ENCODE peak calls at places on chromosomes 11 and 22, in five cellular contexts. M, Q, W, Y and E are unnamed samples. For H3K9me3, the result is how much of the 10 kb centered on the place peaks cover.

GRCh38 chr11:33478111-33478573 is 221.0 kb downstream of the HIPK3 start:
- DNase-seq in W (no peak), Y (no peak), M (peak), Q (no peak), E (no peak)

GRCh38 chr22:17627961-17628303 is 617 bp downstream of the ATP6V1E1 start:
- DNase-seq in Y (no peak), M (no peak), Q (peak), W (peak), E (no peak)

GRCh38 chr11:76678316-76678715 is 7.8 kb upstream of the LRRC32 start:
- DNase-seq in Q (no peak), Y (no peak), W (no peak), M (no peak), E (no peak)

GRCh38 chr11:16226245-16226644 is 130.1 kb downstream of the SOX6 start:
- DNase-seq in Y (peak), M (peak), W (no peak), Q (peak), E (peak)

GRCh38 chr22:43893266-43893665 is 1.5 kb upstream of the PNPLA5 start:
- DNase-seq in Y (no peak), M (no peak), Q (no peak), W (peak), E (no peak)

GRCh38 chr11:10385696-10386095 is 69.4 kb upstream of the AMPD3 start:
- DNase-seq in W (no peak), M (no peak), Q (peak), Y (peak), E (peak)

GRCh38 chr22:47457509-47458300 is 695.3 kb downstream of the TBC1D22A start:
- DNase-seq in W (no peak), Y (no peak), M (no peak), Q (no peak), E (no peak)

GRCh38 chr22:29799217-29799680 is 32.1 kb downstream of the UQCR10 start:
- DNase-seq in M (peak), W (peak), Q (peak), Y (peak), E (peak)

GRCh38 chr11:125952559-125952958 is 6.7 kb downstream of the VSIG10L2 start:
- DNase-seq in Y (no peak), W (no peak), M (no peak), Q (no peak), E (no peak)

GRCh38 chr11:65695459-65696241 is 16.4 kb upstream of the KAT5 start:
- DNase-seq in Q (no peak), W (no peak), M (peak), Y (peak), E (peak)

GRCh38 chr11:93842461-93842860 is 8.0 kb downstream of the VSTM5 start:
- DNase-seq in W (no peak), Y (no peak), Q (no peak), M (no peak), E (no peak)

GRCh38 chr22:39959640-39960447 is at the start of gene TMA7B:
- DNase-seq in Q (no peak), Y (no peak), M (no peak), W (peak), E (peak)

GRCh38 chr11:131687291-131688055 is 317.1 kb downstream of the NTM start:
- DNase-seq in W (no peak), M (no peak), Q (no peak), Y (no peak), E (no peak)

GRCh38 chr11:66068923-66069714 is 953 bp upstream of the PACS1 start:
- DNase-seq in M (peak), Y (no peak), Q (peak), W (peak), E (peak)

GRCh38 chr22:22716136-22716535 is 71.7 kb downstream of the GGTLC2 start:
- DNase-seq in W (no peak), Q (no peak), M (no peak), Y (no peak), E (no peak)

GRCh38 chr11:118565062-118565461 is 669 bp downstream of the IFT46 start:
- DNase-seq in M (no peak), W (no peak), Q (peak), Y (peak), E (peak)

GRCh38 chr11:45144126-45145082 is 2.0 kb upstream of the PRDM11 start:
- DNase-seq in Y (no peak), Q (no peak), M (no peak), W (no peak), E (peak)

GRCh38 chr11:48354013-48354412 is 12.3 kb downstream of the OR4C5 start:
- DNase-seq in Y (no peak), Q (no peak), W (no peak), M (no peak), E (no peak)
- H3K9me3 ChIP-seq in Y (under half), Q (under half), W (under half), M (under half), E (under half)

GRCh38 chr22:41380993-41381328 is 781 bp upstream of the TEF start:
- DNase-seq in Q (no peak), Y (peak), W (no peak), M (peak), E (peak)
- TF ChIP-seq POLR2A in Q (peak), Y (peak), W (no peak), M (peak), E (no peak)

GRCh38 chr11:100735949-100736675 is 49.0 kb downstream of the ARHGAP42 start:
- DNase-seq in M (no peak), Y (no peak), Q (no peak), W (no peak), E (no peak)

GRCh38 chr11:100738701-100739100 is 51.6 kb downstream of the ARHGAP42 start:
- DNase-seq in M (no peak), Y (no peak), Q (no peak), W (no peak), E (no peak)

GRCh38 chr11:100741866-100742625 is 55.0 kb downstream of the ARHGAP42 start:
- DNase-seq in M (no peak), Y (no peak), Q (no peak), W (no peak), E (no peak)

GRCh38 chr11:100739636-100740035 is 52.5 kb downstream of the ARHGAP42 start:
- DNase-seq in Q (no peak), Y (no peak), W (no peak), M (peak), E (peak)

GRCh38 chr11:100740440-100740839 is 53.4 kb downstream of the ARHGAP42 start:
- DNase-seq in M (no peak), Q (no peak), Y (no peak), W (no peak), E (no peak)
- H3K27ac ChIP-seq in M (no peak), Q (no peak), Y (peak), W (peak), E (no peak)

GRCh38 chr22:49372111-49372529 is 455.6 kb downstream of the BRD1 start:
- DNase-seq in W (peak), Q (no peak), M (no peak), Y (no peak), E (no peak)

GRCh38 chr22:49372530-49373288 is 455.0 kb downstream of the BRD1 start:
- DNase-seq in M (peak), Y (no peak), Q (no peak), W (peak), E (peak)

GRCh38 chr22:49373801-49374226 is 453.9 kb downstream of the BRD1 start:
- DNase-seq in W (peak), Q (no peak), M (no peak), Y (no peak), E (no peak)

GRCh38 chr22:49371325-49372110 is 456.2 kb downstream of the BRD1 start:
- DNase-seq in Q (no peak), M (no peak), Y (no peak), W (peak), E (no peak)

GRCh38 chr22:49373289-49373666 is 454.4 kb downstream of the BRD1 start:
- DNase-seq in Y (no peak), W (peak), M (no peak), Q (no peak), E (no peak)
- H3K9me3 ChIP-seq in Y (under half), W (under half), M (under half), Q (under half), E (under half)

DNA sequence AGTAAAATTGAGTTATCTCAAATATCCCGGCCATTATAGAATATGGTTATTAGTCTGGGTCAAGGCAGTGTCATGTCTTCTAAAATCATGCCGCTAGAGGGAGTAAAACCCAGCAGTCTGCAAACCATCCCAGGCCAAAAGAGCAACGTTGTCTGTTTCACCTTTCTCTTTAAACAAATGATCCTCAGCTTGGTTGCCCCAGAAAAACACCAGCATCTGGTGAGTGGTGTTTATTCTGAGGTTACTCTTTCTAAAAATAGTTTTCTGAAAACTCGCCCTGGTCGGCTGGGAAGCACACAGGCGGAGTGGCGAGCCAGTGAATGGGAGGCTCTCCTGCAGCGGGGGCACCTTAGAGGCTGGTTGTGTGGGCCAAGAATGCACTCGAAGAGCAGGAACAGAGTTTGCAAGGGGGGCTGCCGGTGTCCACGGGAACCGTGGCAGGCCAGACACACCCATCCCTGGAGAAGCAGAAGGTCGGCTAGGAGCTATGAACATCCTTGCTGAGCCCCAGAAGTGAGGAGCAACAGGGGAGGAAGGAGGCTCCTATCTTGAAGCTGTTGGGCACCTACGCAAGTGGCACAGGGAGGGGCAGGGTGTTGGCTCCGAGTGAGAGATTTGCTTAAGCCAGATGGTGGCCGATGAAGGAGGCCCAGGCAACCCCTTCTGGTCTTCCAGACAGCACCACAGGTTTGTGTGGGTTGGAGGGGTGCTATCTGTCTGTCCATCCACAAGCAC is 297.1 kb downstream of the ETS1 start:
- DNase-seq in W (peak), M (peak), Y (peak), Q (peak), E (peak)
- TF ChIP-seq POLR2A in W (no peak), M (no peak), Y (no peak), Q (no peak), E (no peak)

DNA sequence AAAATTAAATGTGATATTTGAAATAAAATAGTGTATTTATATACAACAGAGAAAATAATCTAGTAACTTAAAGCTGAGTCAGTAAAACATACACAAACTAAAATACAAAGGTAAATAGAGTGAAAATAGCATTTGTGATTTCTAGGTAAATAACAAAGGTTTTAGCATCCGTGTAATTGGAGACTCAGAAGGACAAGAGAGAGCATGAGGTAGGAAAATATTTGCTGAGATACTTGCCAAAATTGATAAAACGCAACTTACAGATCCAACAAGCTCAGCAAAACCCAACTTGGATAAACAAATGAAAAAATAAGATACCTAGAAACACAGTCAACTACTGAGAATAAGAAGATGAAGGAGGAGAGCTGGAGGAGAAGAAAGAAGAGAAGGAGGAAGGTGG is 634.7 kb upstream of the CCDC179 start:
- DNase-seq in W (no peak), M (no peak), Q (no peak), Y (no peak), E (no peak)
- H3K27ac ChIP-seq in W (no peak), M (no peak), Q (no peak), Y (no peak), E (no peak)

GRCh38 chr11:58830693-58831301 is 13.7 kb downstream of the GLYATL2 start:
- DNase-seq in M (no peak), W (no peak), Y (no peak), Q (no peak), E (peak)

GRCh38 chr11:58829736-58830135 is 14.8 kb downstream of the GLYATL2 start:
- DNase-seq in Y (no peak), Q (no peak), W (no peak), M (no peak), E (no peak)

GRCh38 chr11:58837707-58838388 is 6.7 kb downstream of the GLYATL2 start:
- DNase-seq in W (no peak), Q (no peak), Y (no peak), M (no peak), E (no peak)

DNA sequence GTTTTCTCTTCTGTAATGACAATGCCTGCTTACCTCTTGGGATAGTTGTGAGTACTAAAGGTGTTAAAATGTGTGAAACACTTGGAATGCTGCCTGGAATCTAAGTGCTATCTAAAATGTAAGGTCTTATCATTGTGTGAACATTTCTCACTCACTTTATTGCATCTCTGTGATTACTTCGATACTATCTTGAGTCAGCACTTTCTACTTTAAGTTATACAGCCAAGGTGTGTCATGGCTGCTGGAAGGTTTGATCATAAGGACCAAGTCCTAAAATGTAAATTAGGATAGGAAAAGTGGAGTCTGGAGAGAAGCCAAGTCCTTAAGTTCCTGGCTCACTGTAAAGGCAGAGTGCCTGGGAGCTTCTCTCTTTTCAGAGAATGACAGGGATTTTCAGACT is 12.3 kb downstream of the GLYATL2 start:
- DNase-seq in W (no peak), Q (no peak), M (no peak), Y (no peak), E (no peak)
- H3K9me3 ChIP-seq in W (under half), Q (under half), M (under half), Y (under half), E (under half)

GRCh38 chr11:32450372-32450771 is 15.0 kb upstream of the WT1 start:
- DNase-seq in W (no peak), M (no peak), Y (no peak), Q (no peak), E (no peak)
- TF ChIP-seq POLR2A in W (no peak), M (no peak), Y (no peak), Q (no peak), E (no peak)

DNA sequence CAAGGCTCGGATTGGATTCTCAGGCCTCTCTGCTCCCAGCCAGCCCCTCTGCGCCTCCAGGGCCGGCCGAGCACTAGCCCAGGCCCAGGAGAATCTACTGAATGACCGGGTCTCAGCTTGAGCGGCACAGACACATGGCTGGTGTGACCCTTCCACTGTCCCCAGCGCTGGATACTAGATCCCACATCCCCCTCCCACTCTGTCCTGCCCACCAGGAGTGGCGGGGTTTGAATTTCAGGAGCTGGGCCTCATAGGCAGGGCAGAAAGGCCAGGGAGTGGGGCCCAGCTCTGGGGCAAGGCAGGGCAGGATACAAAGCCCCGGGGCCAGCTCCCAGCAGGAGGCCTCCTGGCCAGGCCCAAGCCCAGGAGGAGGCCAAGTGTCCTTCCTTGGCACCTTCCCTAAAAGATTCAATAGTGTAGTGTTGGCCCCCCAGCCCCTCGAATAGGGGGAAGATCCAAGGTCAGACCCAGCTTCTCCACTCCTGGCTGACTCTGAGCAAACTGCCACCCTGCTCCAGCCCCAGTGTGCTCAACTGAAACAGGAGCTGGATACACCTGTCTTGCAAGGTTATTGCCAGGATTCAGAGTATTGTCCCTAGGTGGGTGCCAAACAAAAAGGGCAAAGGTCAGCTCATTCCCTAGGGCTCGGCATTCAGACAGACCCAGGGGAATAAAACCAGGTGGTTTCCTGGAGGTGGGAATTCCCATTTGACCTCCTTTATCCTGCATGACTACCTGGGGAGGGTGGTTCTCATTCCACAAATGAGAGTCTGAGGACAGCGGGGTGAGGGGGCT is 22.5 kb upstream of the TCF20 start:
- DNase-seq in Q (no peak), Y (no peak), W (no peak), M (no peak), E (no peak)
- H3K27ac ChIP-seq in Q (no peak), Y (no peak), W (no peak), M (no peak), E (no peak)

GRCh38 chr11:70543611-70544010 is 145.3 kb downstream of the CTTN start:
- DNase-seq in W (peak), Y (no peak), M (no peak), Q (no peak), E (no peak)

GRCh38 chr11:70546179-70546940 is 148.0 kb downstream of the CTTN start:
- DNase-seq in Y (no peak), M (no peak), Q (no peak), W (peak), E (no peak)

GRCh38 chr11:70545626-70545945 is 147.3 kb downstream of the CTTN start:
- DNase-seq in Q (no peak), W (peak), M (no peak), Y (no peak), E (no peak)

GRCh38 chr11:70544067-70544773 is 145.9 kb downstream of the CTTN start:
- DNase-seq in Y (no peak), Q (no peak), W (peak), M (no peak), E (no peak)

DNA sequence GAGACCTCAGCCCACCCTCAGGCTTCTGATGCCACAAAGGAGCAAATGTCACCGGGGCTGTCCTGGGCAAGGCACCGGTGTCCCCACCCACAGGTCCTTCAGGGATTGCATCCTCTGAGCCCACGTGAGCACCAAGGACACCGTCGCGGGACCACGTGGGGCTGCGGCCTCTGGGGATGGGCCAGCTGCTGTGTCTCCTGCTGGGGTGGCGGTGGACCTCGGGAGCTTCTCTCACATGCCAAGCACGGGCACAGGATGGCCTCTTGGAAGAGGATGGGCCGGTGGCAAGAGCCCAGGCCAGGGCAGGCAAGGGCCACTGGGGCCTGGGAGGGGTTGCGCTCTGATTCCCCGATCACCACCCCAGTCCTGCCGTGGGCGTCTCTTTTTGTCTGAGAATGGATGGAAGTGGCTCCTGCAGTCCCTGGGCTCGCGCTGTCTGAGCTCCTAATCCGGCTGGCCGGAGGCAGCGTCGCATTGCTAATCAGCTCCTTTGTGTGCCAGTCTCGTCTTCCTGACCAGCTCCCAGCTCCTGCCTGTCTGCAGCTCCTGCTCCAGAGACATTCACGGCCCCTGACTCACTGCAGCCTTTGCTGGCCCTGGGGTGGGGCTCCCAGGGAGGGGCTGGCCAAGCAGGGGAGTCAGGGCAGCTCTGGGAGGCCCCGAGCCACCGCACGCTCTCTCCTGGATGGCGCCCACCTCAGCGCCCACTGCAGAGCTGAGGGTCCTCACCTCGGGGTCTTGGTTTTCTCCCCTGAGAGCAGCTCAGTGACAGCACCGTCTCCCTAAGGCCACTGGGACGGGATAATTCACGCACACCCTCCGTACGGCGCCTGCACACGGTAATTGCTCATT is 146.7 kb downstream of the CTTN start:
- DNase-seq in Y (no peak), M (no peak), Q (no peak), W (peak), E (no peak)
- H3K9me3 ChIP-seq in Y (under half), M (under half), Q (under half), W (under half), E (under half)